ENCODE peak calls at places on chromosomes 4 and X, in seven cellular contexts. E is PC-3, J is neural progenitor cell, Y is MM.1S, N is HCT116, W is hepatocyte, B is GM23338. D is an unnamed sample.

GRCh38 chr4:27357283-27357682 is 496.6 kb downstream of the STIM2 start:
- DNase-seq in Y (peak), N (no peak), E (peak), J (no peak), B (peak), W (peak), D (peak)

GRCh38 chrX:29813174-29813573 is 402.2 kb upstream of the MAGEB2 start:
- DNase-seq in E (no peak), Y (no peak), B (no peak), W (no peak), J (no peak), N (no peak), D (no peak)

GRCh38 chr4:75429208-75429607 is 85.0 kb downstream of the RCHY1 start:
- DNase-seq in E (peak), Y (peak), W (no peak), B (no peak), J (no peak), N (no peak), D (no peak)

GRCh38 chrX:47217121-47217851 is 1.2 kb upstream of the CDK16 start:
- DNase-seq in E (peak), Y (no peak), B (peak), W (peak), J (no peak), N (no peak), D (peak)

GRCh38 chrX:318739-319578 is at the start of gene GTPBP6:
- DNase-seq in E (peak), J (peak), Y (peak), N (peak), B (peak), W (peak), D (peak)

GRCh38 chr4:2417196-2417764 is 1.2 kb downstream of the ZFYVE28 start:
- DNase-seq in N (no peak), W (peak), Y (no peak), B (peak), J (peak), E (no peak), D (peak)

GRCh38 chr4:7828011-7828720 is 111.5 kb downstream of the AFAP1 start:
- DNase-seq in W (peak), Y (peak), J (no peak), B (peak), N (no peak), E (peak), D (peak)

GRCh38 chrX:40864972-40865371 is 129.6 kb upstream of the MED14 start:
- DNase-seq in E (no peak), J (no peak), W (no peak), B (no peak), N (no peak), Y (no peak), D (peak)

GRCh38 chrX:120736989-120737388 is 107.1 kb upstream of the C1GALT1C1 start:
- DNase-seq in W (no peak), J (no peak), Y (no peak), N (no peak), E (peak), B (no peak), D (peak)

GRCh38 chr4:3810111-3810680 is 44.0 kb downstream of the ADRA2C start:
- DNase-seq in E (no peak), B (no peak), Y (no peak), J (no peak), W (no peak), N (no peak), D (no peak)

GRCh38 chr4:10611673-10612072 is 72.9 kb downstream of the CLNK start:
- DNase-seq in W (peak), E (peak), Y (no peak), N (peak), J (no peak), B (no peak), D (peak)

GRCh38 chr4:152458801-152459302 is 77.0 kb downstream of the FBXW7 start:
- DNase-seq in B (no peak), N (no peak), W (no peak), E (no peak), J (no peak), Y (peak), D (peak)

GRCh38 chr4:37825943-37826281 is 574 bp upstream of the PGM2 start:
- DNase-seq in E (no peak), B (peak), N (no peak), J (no peak), W (no peak), Y (no peak), D (no peak)

GRCh38 chr4:110808371-110808878 is 185.5 kb upstream of the PITX2 start:
- DNase-seq in E (peak), Y (no peak), W (no peak), N (no peak), J (no peak), B (no peak), D (peak)
- TF ChIP-seq EZH2phosphoT487 in E (no peak), Y (no peak), W (no peak), N (no peak), J (no peak), B (no peak), D (no peak)

DNA sequence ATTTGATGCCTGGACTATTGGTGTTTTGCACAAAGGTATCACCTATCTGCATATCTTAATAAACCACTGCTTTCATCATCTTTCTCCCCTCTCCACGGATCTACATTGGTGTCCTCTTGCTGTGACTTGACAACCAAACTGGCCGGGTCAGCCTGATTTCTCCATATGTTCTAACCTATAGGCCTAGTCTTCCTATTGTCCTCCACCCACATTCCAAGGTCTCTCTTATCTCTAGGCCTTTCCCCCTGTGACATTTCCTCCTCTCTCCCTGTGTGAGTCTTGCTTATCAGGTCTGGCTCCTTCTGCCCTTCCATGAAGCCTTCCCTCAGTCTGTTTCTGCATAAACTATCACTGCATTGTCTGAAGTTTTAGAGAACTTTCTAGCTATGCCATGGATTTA is 33.7 kb downstream of the ARHGAP24 start:
- DNase-seq in J (no peak), W (no peak), Y (no peak), N (no peak), B (no peak), E (no peak), D (no peak)
- TF ChIP-seq EZH2 in J (no peak), W (no peak), Y (no peak), N (no peak), B (no peak), E (no peak), D (no peak)

DNA sequence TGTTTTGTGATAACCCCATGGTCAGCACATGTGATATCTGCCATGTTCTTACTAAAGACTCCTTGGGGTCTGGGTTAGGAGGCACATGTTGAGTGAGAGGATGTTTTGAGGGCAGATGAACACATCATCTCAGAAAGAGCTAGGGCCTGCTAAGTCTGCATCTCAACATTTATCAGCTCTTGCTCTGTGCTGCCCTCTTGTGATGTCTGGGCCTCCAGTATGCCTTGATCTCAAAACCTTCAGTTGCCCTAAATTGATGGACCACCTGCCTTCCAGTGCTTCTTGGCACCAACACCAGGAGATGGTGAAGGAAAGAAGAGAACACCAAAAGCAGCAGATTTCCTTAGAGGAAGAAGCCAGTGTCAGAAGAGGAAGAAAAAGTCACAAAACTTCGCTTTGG is 22.5 kb downstream of the MID1 start:
- DNase-seq in N (no peak), J (peak), B (peak), Y (no peak), E (peak), W (no peak), D (peak)
- TF ChIP-seq EZH2phosphoT487 in N (no peak), J (no peak), B (no peak), Y (no peak), E (no peak), W (no peak), D (no peak)

GRCh38 chrX:106726485-106727437 is at the start of gene RNF128:
- DNase-seq in Y (peak), J (peak), E (peak), B (peak), W (peak), N (peak), D (peak)
- TF ChIP-seq EZH2 in Y (no peak), J (peak), E (peak), B (no peak), W (no peak), N (no peak), D (no peak)

GRCh38 chr4:184815046-184815877 is 10.5 kb downstream of the ACSL1 start:
- DNase-seq in E (peak), W (peak), J (peak), B (no peak), N (peak), Y (peak), D (peak)
- TF ChIP-seq EZH2phosphoT487 in E (no peak), W (no peak), J (no peak), B (no peak), N (no peak), Y (no peak), D (no peak)

GRCh38 chrX:155068165-155068564 is 2.8 kb downstream of the CMC4 start:
- DNase-seq in N (no peak), B (no peak), J (no peak), W (no peak), Y (no peak), E (peak), D (peak)
- TF ChIP-seq EZH2 in N (no peak), B (no peak), J (no peak), W (no peak), Y (no peak), E (no peak), D (no peak)

GRCh38 chr4:105969575-105969974 is 74.3 kb downstream of the NPNT start:
- DNase-seq in E (no peak), Y (no peak), J (no peak), B (no peak), W (no peak), N (no peak), D (no peak)

GRCh38 chr4:105965183-105965800 is 70.0 kb downstream of the NPNT start:
- DNase-seq in E (peak), Y (no peak), J (no peak), N (no peak), W (no peak), B (no peak), D (no peak)

GRCh38 chr4:105967058-105967658 is 71.9 kb downstream of the NPNT start:
- DNase-seq in W (no peak), J (no peak), E (no peak), B (peak), N (no peak), Y (no peak), D (no peak)

GRCh38 chr4:105963461-105964400 is 68.5 kb downstream of the NPNT start:
- DNase-seq in W (peak), J (no peak), N (peak), E (peak), B (no peak), Y (no peak), D (peak)

GRCh38 chr4:105966046-105966445 is 70.8 kb downstream of the NPNT start:
- DNase-seq in J (no peak), E (peak), B (peak), N (no peak), Y (no peak), W (peak), D (peak)
- TF ChIP-seq EZH2phosphoT487 in J (no peak), E (no peak), B (no peak), N (no peak), Y (no peak), W (no peak), D (no peak)

GRCh38 chrX:74377282-74377681 is 44.0 kb upstream of the SLC16A2 start:
- DNase-seq in J (no peak), B (no peak), N (no peak), E (no peak), Y (no peak), W (no peak), D (no peak)

GRCh38 chrX:74383611-74384010 is 37.7 kb upstream of the SLC16A2 start:
- DNase-seq in E (peak), J (peak), B (peak), N (peak), W (peak), Y (peak), D (peak)

GRCh38 chrX:74382613-74383012 is 38.7 kb upstream of the SLC16A2 start:
- DNase-seq in E (peak), J (peak), N (peak), W (peak), B (peak), Y (peak), D (peak)
- TF ChIP-seq EZH2 in E (no peak), J (no peak), N (no peak), W (no peak), B (no peak), Y (no peak), D (no peak)

GRCh38 chr4:108072300-108072699 is 82.6 kb downstream of the HADH start:
- DNase-seq in Y (peak), B (no peak), E (peak), N (no peak), J (no peak), W (peak), D (no peak)

GRCh38 chr4:108070775-108071174 is 81.1 kb downstream of the HADH start:
- DNase-seq in B (no peak), J (no peak), Y (peak), E (no peak), W (no peak), N (no peak), D (no peak)

GRCh38 chr4:108068422-108068821 is 78.7 kb downstream of the HADH start:
- DNase-seq in Y (peak), J (no peak), N (no peak), E (no peak), W (no peak), B (no peak), D (peak)
- TF ChIP-seq EZH2phosphoT487 in Y (no peak), J (no peak), N (no peak), E (no peak), W (no peak), B (no peak), D (no peak)

GRCh38 chr4:127622621-127622922 is 10.2 kb upstream of the INTU start:
- DNase-seq in Y (no peak), B (no peak), N (no peak), E (no peak), J (no peak), W (no peak), D (no peak)
- TF ChIP-seq EZH2 in Y (no peak), B (no peak), N (no peak), E (no peak), J (no peak), W (no peak), D (no peak)